ENCODE peak calls at places on chromosomes 6 and 20, in ten cellular contexts. M is A549; N is T1000; S is hepatic stellate cell; L is coronary artery; P is esophagus squamous epithelium; U is GM10248; K is effector memory CD8-positive, alpha-beta T cell; R is KBM-7; V is stimulated activated naive B cell treated with anti-CD40 and anti-IgM and Interleukin-4, amounts not matched to agents 10 μg/mL and 1 μg/mL and 100 μg/mL, for 72 hours. G is an unnamed sample.

GRCh38 chr6:151784441-151785214 is 22.9 kb upstream of the ESR1 start:
- DNase-seq in M (no peak), N (no peak), S (no peak), L (no peak), P (no peak), U (no peak), K (no peak), R (no peak), V (no peak), G (no peak)

GRCh38 chr6:10310826-10311225 is 104.0 kb downstream of the TFAP2A start:
- DNase-seq in M (no peak), N (no peak), S (no peak), L (no peak), P (no peak), U (no peak), K (no peak), R (no peak), V (no peak), G (no peak)

GRCh38 chr20:31934968-31935764 is 16.7 kb downstream of the PDRG1 start:
- DNase-seq in M (no peak), N (no peak), S (no peak), L (no peak), P (no peak), U (no peak), K (no peak), R (no peak), V (no peak), G (no peak)

GRCh38 chr6:122578961-122579360 is 31.2 kb upstream of the PKIB start:
- DNase-seq in M (no peak), N (no peak), S (no peak), L (no peak), P (no peak), U (no peak), K (no peak), R (no peak), V (no peak), G (no peak)

GRCh38 chr6:41471064-41471895 is 74.9 kb upstream of the FOXP4 start:
- DNase-seq in M (no peak), N (no peak), S (no peak), L (no peak), P (no peak), U (no peak), K (no peak), R (no peak), V (no peak), G (no peak)

GRCh38 chr6:41092421-41093140 is 19.8 kb downstream of the NFYA start:
- DNase-seq in M (peak), N (no peak), S (peak), L (no peak), P (no peak), U (peak), K (no peak), R (peak), V (no peak), G (no peak)

GRCh38 chr6:113137411-113137810 is 719.7 kb upstream of the MARCKS start:
- DNase-seq in M (no peak), N (no peak), S (no peak), L (no peak), P (no peak), U (no peak), K (no peak), R (no peak), V (no peak), G (no peak)

GRCh38 chr6:149963462-149964242 is at the start of gene ULBP1:
- DNase-seq in M (peak), N (peak), S (peak), L (peak), P (peak), U (peak), K (peak), R (peak), V (peak), G (no peak)

GRCh38 chr6:97293198-97293696 is 10.2 kb upstream of the MMS22L start:
- DNase-seq in M (no peak), N (no peak), S (no peak), L (no peak), P (no peak), U (no peak), K (no peak), R (no peak), V (no peak), G (no peak)